ENCODE peak calls at places on chromosomes 7 and 10, in nine cellular contexts. E, G, T, U, B, D, W, C and I are unnamed samples. For H3K4me1, the result is how much of the 10 kb centered on the place peaks cover.

GRCh38 chr7:111820621-111821020 is 258.3 kb upstream of the IMMP2L start:
- DNase-seq in E (no peak), G (no peak), T (no peak), U (peak), B (no peak), D (no peak), W (no peak), C (no peak), I (no peak)

GRCh38 chr10:21989453-21990154 is 13.9 kb downstream of the DNAJC1 start:
- DNase-seq in E (peak), G (peak), T (peak), U (peak), B (peak), D (peak), W (peak), C (peak), I (no peak)

GRCh38 chr7:143499246-143499645 is 21.6 kb downstream of the TAS2R41 start:
- DNase-seq in E (no peak), G (no peak), T (no peak), U (peak), B (no peak), D (peak), W (no peak), C (no peak), I (no peak)

GRCh38 chr10:97074256-97075145 is 111.3 kb downstream of the SLIT1 start:
- DNase-seq in E (no peak), G (no peak), T (no peak), U (no peak), B (no peak), D (no peak), W (no peak), C (no peak), I (peak)

GRCh38 chr10:113329121-113329596 is 223.7 kb upstream of the HABP2 start:
- DNase-seq in E (no peak), G (no peak), T (no peak), U (peak), B (no peak), D (no peak), W (no peak), C (no peak), I (no peak)

GRCh38 chr7:129825554-129826267 is 127.0 kb downstream of the UBE2H start:
- DNase-seq in E (peak), G (peak), T (peak), U (peak), B (peak), D (peak), W (peak), C (peak), I (peak)

GRCh38 chr10:119688033-119688508 is 36.9 kb downstream of the BAG3 start:
- DNase-seq in E (no peak), G (peak), T (peak), U (no peak), B (no peak), D (no peak), W (no peak), C (peak), I (no peak)

GRCh38 chr7:21887779-21888178 is 57.9 kb downstream of the CDCA7L start:
- DNase-seq in E (no peak), G (no peak), T (no peak), U (no peak), B (no peak), D (no peak), W (no peak), C (no peak), I (no peak)

GRCh38 chr7:77685219-77685618 is 11.0 kb upstream of the RSBN1L start:
- DNase-seq in E (no peak), G (no peak), T (peak), U (peak), B (no peak), D (no peak), W (no peak), C (no peak), I (no peak)

GRCh38 chr10:99461230-99461629 is 30.8 kb upstream of the GOT1 start:
- DNase-seq in E (no peak), G (no peak), T (no peak), U (peak), B (no peak), D (peak), W (no peak), C (no peak), I (peak)

GRCh38 chr7:37448637-37449331 is at the start of gene ELMO1:
- DNase-seq in E (no peak), G (peak), T (peak), U (peak), B (no peak), D (peak), W (peak), C (peak), I (peak)

GRCh38 chr7:37450035-37450434 is 1.4 kb upstream of the ELMO1 start:
- DNase-seq in E (no peak), G (no peak), T (no peak), U (no peak), B (no peak), D (no peak), W (no peak), C (no peak), I (no peak)

GRCh38 chr7:37452346-37452745 is 3.7 kb upstream of the ELMO1 start:
- DNase-seq in E (no peak), G (no peak), T (no peak), U (no peak), B (no peak), D (no peak), W (no peak), C (no peak), I (no peak)

GRCh38 chr7:37448057-37448636 is 517 bp downstream of the ELMO1 start:
- DNase-seq in E (no peak), G (no peak), T (no peak), U (peak), B (no peak), D (no peak), W (peak), C (no peak), I (peak)

DNA sequence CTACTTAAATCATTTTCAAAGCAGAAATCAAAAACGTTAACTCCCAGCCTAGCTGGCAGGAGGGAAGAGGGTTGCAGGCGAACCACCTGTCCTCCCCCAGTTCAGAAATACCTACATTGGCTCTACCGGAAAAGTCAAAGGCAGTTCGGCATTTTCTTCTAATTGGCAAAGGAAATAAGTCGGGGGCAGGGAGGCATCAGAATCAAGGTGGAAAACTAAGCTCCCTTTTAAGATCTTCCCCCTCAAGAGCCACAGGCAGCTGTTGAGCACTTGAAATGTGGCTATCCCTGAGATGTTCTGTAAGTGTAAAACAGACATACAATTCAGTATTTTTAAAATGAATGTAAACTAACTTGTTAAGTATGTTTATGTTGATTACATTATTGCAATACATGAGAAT is 957 bp upstream of the ELMO1 start:
- DNase-seq in E (no peak), G (no peak), T (no peak), U (no peak), B (no peak), D (no peak), W (no peak), C (no peak), I (no peak)
- H3K4me3 ChIP-seq in E (no peak), G (peak), T (no peak), U (no peak), B (no peak), D (no peak), W (peak), C (no peak), I (no peak)

DNA sequence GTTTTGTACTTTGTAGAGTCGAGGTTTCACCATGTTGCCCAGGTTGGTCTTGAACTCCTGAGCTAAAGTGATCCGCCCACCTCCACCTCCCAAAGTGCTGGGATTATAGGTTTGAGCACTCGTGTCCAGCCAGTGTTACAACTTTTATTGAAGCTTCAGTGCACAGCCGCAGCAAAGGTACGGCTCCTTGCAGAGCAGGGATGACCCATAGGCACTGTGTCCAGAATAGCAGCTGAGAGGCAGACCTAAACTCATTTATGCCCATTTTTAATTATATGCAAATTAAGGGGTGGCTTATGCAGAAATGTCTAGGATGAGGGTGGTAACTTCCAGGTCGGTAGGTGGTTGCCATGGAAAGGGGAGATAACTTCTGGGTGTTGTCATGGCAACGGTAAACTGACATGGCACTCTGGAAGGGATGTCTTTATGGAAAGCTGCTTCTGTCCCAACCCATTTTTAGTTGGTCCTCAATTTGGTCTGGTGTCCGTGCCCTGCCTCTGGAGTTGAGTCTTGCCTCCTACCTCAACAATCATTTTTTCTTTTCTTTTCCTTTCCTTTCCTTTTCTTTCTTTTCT is 22.7 kb downstream of the NYAP1 start:
- DNase-seq in E (no peak), G (no peak), T (peak), U (no peak), B (no peak), D (no peak), W (no peak), C (peak), I (no peak)
- H3K4me1 ChIP-seq in E (half or more), G (under half), T (under half), U (under half), B (under half), D (under half), W (under half), C (under half), I (under half)

GRCh38 chr10:70578371-70578947 is 24.1 kb downstream of the PRF1 start:
- DNase-seq in E (peak), G (peak), T (peak), U (peak), B (peak), D (no peak), W (no peak), C (peak), I (peak)

GRCh38 chr10:70575486-70575873 is 27.1 kb downstream of the PRF1 start:
- DNase-seq in E (no peak), G (no peak), T (no peak), U (peak), B (no peak), D (no peak), W (no peak), C (no peak), I (peak)

GRCh38 chr10:70575874-70576802 is 26.4 kb downstream of the PRF1 start:
- DNase-seq in E (peak), G (peak), T (peak), U (peak), B (peak), D (no peak), W (no peak), C (peak), I (peak)

GRCh38 chr10:70579234-70580002 is 23.1 kb downstream of the PRF1 start:
- DNase-seq in E (peak), G (no peak), T (no peak), U (no peak), B (no peak), D (no peak), W (peak), C (peak), I (no peak)

GRCh38 chr10:70576803-70577517 is 25.6 kb downstream of the PRF1 start:
- DNase-seq in E (no peak), G (no peak), T (no peak), U (peak), B (no peak), D (no peak), W (no peak), C (no peak), I (peak)
- H3K4me2 ChIP-seq in E (peak), G (peak), T (no peak), U (no peak), B (peak), D (no peak), W (no peak), C (peak), I (peak)

GRCh38 chr7:135756191-135756590 is 7.6 kb upstream of the FAM180A start:
- DNase-seq in E (no peak), G (no peak), T (no peak), U (no peak), B (no peak), D (no peak), W (no peak), C (no peak), I (no peak)

GRCh38 chr7:135759537-135759936 is 10.9 kb upstream of the FAM180A start:
- DNase-seq in E (no peak), G (no peak), T (no peak), U (no peak), B (no peak), D (no peak), W (no peak), C (no peak), I (no peak)

GRCh38 chr7:135757719-135758411 is 9.3 kb upstream of the FAM180A start:
- DNase-seq in E (no peak), G (no peak), T (no peak), U (peak), B (no peak), D (peak), W (no peak), C (no peak), I (no peak)

GRCh38 chr7:135755351-135755753 is 6.7 kb upstream of the FAM180A start:
- DNase-seq in E (no peak), G (no peak), T (no peak), U (no peak), B (no peak), D (no peak), W (no peak), C (no peak), I (no peak)

DNA sequence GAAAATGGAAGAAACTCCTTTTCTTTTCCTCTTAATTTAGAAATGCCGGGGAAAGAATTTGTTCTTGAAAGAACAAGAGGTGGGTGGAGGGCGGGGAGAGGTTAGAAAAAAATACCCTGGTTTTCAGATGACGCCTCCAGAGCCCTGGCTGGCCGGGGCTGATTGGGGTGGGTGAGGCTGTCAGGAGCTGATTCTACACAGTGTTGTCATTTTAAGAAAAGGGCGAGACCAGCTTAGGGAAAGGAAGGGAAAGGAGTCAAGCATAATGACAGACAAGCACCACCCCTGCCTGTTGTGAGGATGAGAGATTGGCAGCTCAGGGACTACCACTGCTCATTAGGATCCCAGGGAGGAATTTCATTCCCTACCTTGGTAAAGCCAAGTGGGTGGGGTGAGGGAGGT is 9.9 kb upstream of the FAM180A start:
- DNase-seq in E (no peak), G (no peak), T (no peak), U (peak), B (no peak), D (peak), W (no peak), C (no peak), I (peak)
- H3K4me3 ChIP-seq in E (no peak), G (no peak), T (no peak), U (peak), B (no peak), D (peak), W (no peak), C (no peak), I (peak)

GRCh38 chr7:55546826-55547225 is 25.5 kb downstream of the VOPP1 start:
- DNase-seq in E (peak), G (no peak), T (peak), U (peak), B (peak), D (peak), W (peak), C (no peak), I (peak)
- H3K4me1 ChIP-seq in E (under half), G (half or more), T (under half), U (under half), B (half or more), D (under half), W (under half), C (under half), I (under half)

GRCh38 chr10:79438021-79438698 is 7.3 kb downstream of the ZCCHC24 start:
- DNase-seq in E (no peak), G (no peak), T (no peak), U (peak), B (no peak), D (no peak), W (no peak), C (no peak), I (peak)
- H3K4me2 ChIP-seq in E (no peak), G (no peak), T (no peak), U (peak), B (no peak), D (no peak), W (no peak), C (no peak), I (no peak)